ENCODE peak calls at places on chromosomes 1 and 21, in five cellular contexts. One of them, this sample, is unnamed.

GRCh38 chr1:208606976-208607375 is 362.8 kb upstream of the PLXNA2 start:
- DNase-seq in endothelial cell of umbilical vein: no peak
- DNase-seq in fibroblast of lung: no peak
- DNase-seq in MM.1S: no peak
- DNase-seq in neural progenitor cell: peak
- DNase-seq in this sample: no peak

GRCh38 chr1:248783367-248783766 is 27.8 kb upstream of the LYPD8 start:
- DNase-seq in endothelial cell of umbilical vein: no peak
- DNase-seq in fibroblast of lung: no peak
- DNase-seq in MM.1S: no peak
- DNase-seq in neural progenitor cell: no peak
- DNase-seq in this sample: no peak

GRCh38 chr1:245855846-245856730 is 651.0 kb downstream of the SMYD3 start:
- DNase-seq in endothelial cell of umbilical vein: no peak
- DNase-seq in fibroblast of lung: peak
- DNase-seq in MM.1S: no peak
- DNase-seq in neural progenitor cell: no peak
- DNase-seq in this sample: peak

GRCh38 chr1:244049142-244049968 is 1.7 kb upstream of the ZBTB18 start:
- DNase-seq in endothelial cell of umbilical vein: peak
- DNase-seq in fibroblast of lung: peak
- DNase-seq in MM.1S: peak
- DNase-seq in neural progenitor cell: peak
- DNase-seq in this sample: no peak

GRCh38 chr1:225435957-225436392 is 8.1 kb upstream of the LBR start:
- DNase-seq in endothelial cell of umbilical vein: no peak
- DNase-seq in fibroblast of lung: no peak
- DNase-seq in MM.1S: no peak
- DNase-seq in neural progenitor cell: no peak
- DNase-seq in this sample: no peak

GRCh38 chr1:167789501-167789900 is 67.7 kb downstream of the MPZL1 start:
- DNase-seq in endothelial cell of umbilical vein: no peak
- DNase-seq in fibroblast of lung: no peak
- DNase-seq in MM.1S: no peak
- DNase-seq in neural progenitor cell: no peak
- DNase-seq in this sample: no peak

GRCh38 chr1:245879091-245879490 is 628.0 kb downstream of the SMYD3 start:
- DNase-seq in endothelial cell of umbilical vein: no peak
- DNase-seq in fibroblast of lung: no peak
- DNase-seq in MM.1S: no peak
- DNase-seq in neural progenitor cell: no peak
- DNase-seq in this sample: no peak

GRCh38 chr21:15065381-15066230 is 806 bp upstream of the NRIP1 start:
- DNase-seq in endothelial cell of umbilical vein: peak
- DNase-seq in fibroblast of lung: peak
- DNase-seq in MM.1S: peak
- DNase-seq in neural progenitor cell: peak
- DNase-seq in this sample: peak

GRCh38 chr1:84141177-84142003 is 2.7 kb upstream of the PRKACB start:
- DNase-seq in endothelial cell of umbilical vein: peak
- DNase-seq in fibroblast of lung: no peak
- DNase-seq in MM.1S: peak
- DNase-seq in neural progenitor cell: no peak
- DNase-seq in this sample: no peak

GRCh38 chr21:34243562-34243961 is 120.2 kb upstream of the KCNE2 start:
- DNase-seq in endothelial cell of umbilical vein: peak
- DNase-seq in fibroblast of lung: peak
- DNase-seq in MM.1S: peak
- DNase-seq in neural progenitor cell: peak
- DNase-seq in this sample: no peak

GRCh38 chr1:206035027-206035426 is 11.3 kb upstream of the CTSE start:
- DNase-seq in endothelial cell of umbilical vein: no peak
- DNase-seq in fibroblast of lung: no peak
- DNase-seq in MM.1S: peak
- DNase-seq in neural progenitor cell: no peak
- DNase-seq in this sample: no peak

GRCh38 chr1:26581287-26581651 is 51.7 kb downstream of the RPS6KA1 start:
- DNase-seq in endothelial cell of umbilical vein: no peak
- DNase-seq in fibroblast of lung: no peak
- DNase-seq in MM.1S: no peak
- DNase-seq in neural progenitor cell: no peak
- DNase-seq in this sample: no peak

GRCh38 chr1:233105225-233105624 is 154.8 kb downstream of the NTPCR start:
- DNase-seq in endothelial cell of umbilical vein: no peak
- DNase-seq in fibroblast of lung: peak
- DNase-seq in MM.1S: no peak
- DNase-seq in neural progenitor cell: no peak
- DNase-seq in this sample: no peak

GRCh38 chr1:230112131-230112701 is 45.2 kb downstream of the GALNT2 start:
- DNase-seq in endothelial cell of umbilical vein: no peak
- DNase-seq in fibroblast of lung: no peak
- DNase-seq in MM.1S: no peak
- DNase-seq in neural progenitor cell: peak
- DNase-seq in this sample: no peak

GRCh38 chr1:63547621-63548294 is 24.4 kb downstream of the EFCAB7 start:
- DNase-seq in endothelial cell of umbilical vein: no peak
- DNase-seq in fibroblast of lung: peak
- DNase-seq in MM.1S: no peak
- DNase-seq in neural progenitor cell: no peak
- DNase-seq in this sample: peak

GRCh38 chr1:39625462-39626273 is 13.8 kb downstream of the HEYL start:
- DNase-seq in endothelial cell of umbilical vein: no peak
- DNase-seq in fibroblast of lung: peak
- DNase-seq in MM.1S: no peak
- DNase-seq in neural progenitor cell: no peak
- DNase-seq in this sample: no peak

GRCh38 chr1:54804471-54805132 is 3.5 kb upstream of the TTC22 start:
- DNase-seq in endothelial cell of umbilical vein: no peak
- DNase-seq in fibroblast of lung: no peak
- DNase-seq in MM.1S: peak
- DNase-seq in neural progenitor cell: no peak
- DNase-seq in this sample: no peak

GRCh38 chr21:35648512-35648911 is 411.8 kb downstream of the SETD4 start:
- DNase-seq in endothelial cell of umbilical vein: no peak
- DNase-seq in fibroblast of lung: no peak
- DNase-seq in MM.1S: peak
- DNase-seq in neural progenitor cell: no peak
- DNase-seq in this sample: no peak

GRCh38 chr21:42469272-42469671 is 26.8 kb downstream of the RSPH1 start:
- DNase-seq in endothelial cell of umbilical vein: no peak
- DNase-seq in fibroblast of lung: no peak
- DNase-seq in MM.1S: peak
- DNase-seq in neural progenitor cell: no peak
- DNase-seq in this sample: no peak

DNA sequence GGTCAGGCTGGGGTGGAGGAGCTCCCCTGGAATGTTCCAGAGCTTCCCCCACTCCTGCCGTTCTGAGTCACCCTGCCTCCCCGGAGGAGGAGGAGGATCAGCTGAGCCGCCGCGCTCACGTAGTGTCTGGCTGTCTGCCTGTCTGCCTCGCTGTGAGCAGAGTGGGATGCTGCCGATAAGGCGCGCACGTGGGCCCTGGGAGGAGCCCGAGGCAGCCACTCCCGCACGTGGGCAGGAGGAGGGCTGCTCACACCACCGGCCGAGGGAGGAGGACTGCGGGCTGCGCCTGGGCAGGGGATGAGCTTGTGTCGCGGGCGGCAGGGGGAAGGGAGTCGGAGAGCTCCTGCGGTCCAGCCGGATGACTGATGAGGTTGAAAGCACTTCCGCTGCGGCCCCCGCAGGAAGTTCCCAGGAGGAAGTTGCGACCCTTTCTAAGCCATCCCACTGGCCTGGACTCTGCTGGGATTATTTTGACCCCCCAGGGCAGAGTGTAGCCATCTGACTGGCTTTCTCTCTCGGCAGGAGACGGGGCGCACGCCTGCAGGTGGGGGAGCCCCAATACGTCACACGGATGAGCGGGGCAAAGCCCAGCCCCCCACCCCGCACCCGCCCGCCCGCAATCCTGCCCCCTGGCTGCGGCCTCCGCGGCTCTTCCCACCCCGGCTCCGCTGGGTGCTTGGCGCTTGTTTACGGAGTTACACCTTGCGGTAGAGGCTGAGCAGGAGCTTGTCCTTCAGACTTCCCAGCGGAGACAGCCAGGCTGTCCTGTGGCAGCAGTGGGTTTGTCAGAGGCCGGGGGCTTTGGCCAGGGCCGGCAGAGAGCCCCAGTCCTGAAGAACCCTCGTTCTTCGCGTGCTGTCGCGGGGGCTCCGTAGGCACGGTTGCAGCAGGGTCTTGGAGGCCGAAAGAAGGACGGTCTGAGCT is 9.8 kb downstream of the PDXK start:
- DNase-seq in endothelial cell of umbilical vein: peak
- DNase-seq in fibroblast of lung: peak
- DNase-seq in MM.1S: no peak
- DNase-seq in neural progenitor cell: peak
- DNase-seq in this sample: peak
- TF ChIP-seq CTCF in endothelial cell of umbilical vein: peak
- TF ChIP-seq CTCF in fibroblast of lung: no peak
- TF ChIP-seq CTCF in MM.1S: no peak
- TF ChIP-seq CTCF in neural progenitor cell: peak
- TF ChIP-seq CTCF in this sample: no peak

DNA sequence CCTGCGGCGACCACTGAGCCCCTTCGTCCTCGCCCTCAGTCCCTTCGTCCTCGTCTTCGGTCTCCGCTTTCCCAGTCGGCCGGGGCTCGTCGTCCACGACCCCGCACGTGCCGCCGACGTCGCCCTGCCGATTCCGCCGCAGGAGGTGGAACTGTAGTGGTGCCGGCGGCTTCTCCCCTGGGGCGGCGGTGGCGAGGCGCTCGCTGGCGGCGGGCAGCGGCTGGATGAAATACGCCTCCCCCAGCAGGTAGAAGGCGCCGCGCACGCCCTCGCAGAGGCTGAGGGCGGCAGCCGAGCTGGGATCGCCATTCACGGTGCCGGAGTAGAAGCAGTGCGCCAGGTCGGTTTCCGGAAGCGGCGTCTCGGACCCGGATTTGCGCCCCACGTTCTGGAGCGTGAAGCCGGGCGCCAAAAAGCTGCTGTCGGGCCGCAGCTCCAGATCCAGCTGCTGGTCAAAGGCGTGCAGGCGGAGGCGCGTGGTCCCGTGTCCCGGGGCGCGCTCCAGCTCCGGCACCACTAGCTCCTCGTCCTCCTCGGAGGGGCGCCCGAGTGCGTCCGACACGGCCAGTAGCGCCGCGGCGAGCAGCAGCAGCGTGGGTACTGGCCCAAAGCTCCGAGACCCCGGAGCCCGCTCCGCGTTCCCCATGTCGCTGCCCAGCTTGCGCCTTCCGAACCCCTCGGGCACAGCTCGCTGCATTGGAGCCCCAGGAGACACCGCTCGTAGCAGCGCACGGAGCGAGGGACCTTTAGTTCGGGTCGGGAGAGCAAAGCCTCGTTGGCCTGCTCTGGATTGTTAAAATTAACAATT is 747 bp downstream of the ADAMTS1 start:
- DNase-seq in endothelial cell of umbilical vein: peak
- DNase-seq in fibroblast of lung: peak
- DNase-seq in MM.1S: peak
- DNase-seq in neural progenitor cell: peak
- DNase-seq in this sample: peak
- H3K4me3 ChIP-seq in endothelial cell of umbilical vein: peak
- H3K4me3 ChIP-seq in fibroblast of lung: peak
- H3K4me3 ChIP-seq in MM.1S: peak
- H3K4me3 ChIP-seq in neural progenitor cell: peak
- H3K4me3 ChIP-seq in this sample: peak

GRCh38 chr1:110120960-110121561 is 8.8 kb downstream of the UBL4B start:
- DNase-seq in endothelial cell of umbilical vein: no peak
- DNase-seq in fibroblast of lung: no peak
- DNase-seq in MM.1S: no peak
- DNase-seq in neural progenitor cell: no peak
- DNase-seq in this sample: no peak

GRCh38 chr1:110130989-110131388 is 18.7 kb downstream of the UBL4B start:
- DNase-seq in endothelial cell of umbilical vein: no peak
- DNase-seq in fibroblast of lung: no peak
- DNase-seq in MM.1S: no peak
- DNase-seq in neural progenitor cell: peak
- DNase-seq in this sample: no peak

GRCh38 chr1:110123224-110123623 is 11.0 kb downstream of the UBL4B start:
- DNase-seq in endothelial cell of umbilical vein: no peak
- DNase-seq in fibroblast of lung: peak
- DNase-seq in MM.1S: no peak
- DNase-seq in neural progenitor cell: no peak
- DNase-seq in this sample: no peak

GRCh38 chr1:110130113-110130591 is 17.9 kb downstream of the UBL4B start:
- DNase-seq in endothelial cell of umbilical vein: no peak
- DNase-seq in fibroblast of lung: no peak
- DNase-seq in MM.1S: no peak
- DNase-seq in neural progenitor cell: peak
- DNase-seq in this sample: no peak

DNA sequence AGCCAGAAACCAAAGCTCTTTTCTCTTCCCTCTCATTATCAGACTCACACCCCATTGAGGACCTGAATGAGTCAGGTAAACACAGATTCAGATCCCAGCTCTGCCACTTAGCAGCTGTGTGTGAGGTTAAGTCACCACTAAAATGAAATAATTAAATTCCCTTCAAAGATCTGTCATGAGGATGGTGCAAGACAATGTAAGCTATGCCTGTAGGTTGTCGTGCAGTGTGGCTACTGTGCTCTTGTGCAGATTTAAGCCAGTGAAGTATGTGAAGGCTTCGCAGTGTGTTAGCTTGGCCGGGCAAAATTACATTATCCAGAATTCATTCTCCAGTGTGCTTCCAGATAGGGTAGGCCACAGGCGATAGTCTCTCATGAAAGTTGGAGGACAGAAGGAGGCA is 13.6 kb downstream of the UBL4B start:
- DNase-seq in endothelial cell of umbilical vein: no peak
- DNase-seq in fibroblast of lung: no peak
- DNase-seq in MM.1S: no peak
- DNase-seq in neural progenitor cell: no peak
- DNase-seq in this sample: no peak
- H3K4me2 ChIP-seq in endothelial cell of umbilical vein: no peak
- H3K4me2 ChIP-seq in fibroblast of lung: no peak
- H3K4me2 ChIP-seq in MM.1S: no peak
- H3K4me2 ChIP-seq in neural progenitor cell: no peak
- H3K4me2 ChIP-seq in this sample: no peak

GRCh38 chr1:24849653-24850295 is 80.3 kb downstream of the RUNX3 start:
- DNase-seq in endothelial cell of umbilical vein: peak
- DNase-seq in fibroblast of lung: no peak
- DNase-seq in MM.1S: no peak
- DNase-seq in neural progenitor cell: peak
- DNase-seq in this sample: no peak
- TF ChIP-seq CTCF in endothelial cell of umbilical vein: peak
- TF ChIP-seq CTCF in fibroblast of lung: no peak
- TF ChIP-seq CTCF in MM.1S: peak
- TF ChIP-seq CTCF in neural progenitor cell: peak
- TF ChIP-seq CTCF in this sample: no peak

DNA sequence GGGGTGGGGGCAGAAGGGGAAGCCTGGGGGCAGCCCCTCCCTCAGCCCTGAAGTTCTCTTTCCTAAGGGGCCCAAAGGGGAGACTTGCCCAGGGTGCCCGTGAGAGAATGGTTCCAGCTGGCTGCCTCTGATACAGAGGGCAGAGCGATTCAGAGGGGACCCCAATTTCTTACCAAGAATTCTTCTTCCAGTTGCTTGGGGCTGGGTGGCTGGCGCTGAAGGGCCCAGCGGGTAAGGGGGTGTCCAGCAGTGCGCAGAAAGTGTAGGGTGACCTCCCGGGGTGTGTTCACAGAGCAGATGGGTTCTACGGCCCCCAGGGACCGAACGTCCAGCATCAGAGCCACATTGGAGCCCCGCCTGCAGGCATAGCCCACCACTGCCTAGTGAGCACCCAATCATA is 2.5 kb downstream of the PTPN7 start:
- DNase-seq in endothelial cell of umbilical vein: no peak
- DNase-seq in fibroblast of lung: no peak
- DNase-seq in MM.1S: no peak
- DNase-seq in neural progenitor cell: no peak
- DNase-seq in this sample: no peak
- H3K4me3 ChIP-seq in endothelial cell of umbilical vein: no peak
- H3K4me3 ChIP-seq in fibroblast of lung: no peak
- H3K4me3 ChIP-seq in MM.1S: no peak
- H3K4me3 ChIP-seq in neural progenitor cell: no peak
- H3K4me3 ChIP-seq in this sample: no peak